ENCODE peak calls at places on chromosome 15, in ten cellular contexts. One of them, this sample, is unnamed.

GRCh38 chr15:100919481-100920405 is 586 bp downstream of the LRRK1 start:
- DNase-seq in NCI-H2029 treated with DMSO at 0.1 percent for 48 hours: no peak
- DNase-seq in NCI-H1694 treated with DMSO at 0.1 percent for 48 hours: no peak
- DNase-seq in activated T-helper 9 cell treated with anti-CD3 and anti-CD28 coated beads, Interleukin-2, amount 50 U/mL, for 16 hours: no peak
- DNase-seq in M059J: no peak
- DNase-seq in endothelial cell: peak
- DNase-seq in CD8-positive, alpha-beta T cell: no peak
- DNase-seq in iPS-NIHi11: peak
- DNase-seq in Caco-2: peak
- DNase-seq in foreskin fibroblast: peak
- DNase-seq in this sample: no peak

GRCh38 chr15:28133281-28133680 is 34.2 kb upstream of the OCA2 start:
- DNase-seq in endothelial cell: no peak
- DNase-seq in Caco-2: no peak
- DNase-seq in NCI-H2029 treated with DMSO at 0.1 percent for 48 hours: no peak
- DNase-seq in NCI-H1694 treated with DMSO at 0.1 percent for 48 hours: no peak
- DNase-seq in activated T-helper 9 cell treated with anti-CD3 and anti-CD28 coated beads, Interleukin-2, amount 50 U/mL, for 16 hours: no peak
- DNase-seq in foreskin fibroblast: no peak
- DNase-seq in CD8-positive, alpha-beta T cell: no peak
- DNase-seq in iPS-NIHi11: no peak
- DNase-seq in M059J: no peak
- DNase-seq in this sample: no peak

GRCh38 chr15:43883571-43883970 is 56.8 kb downstream of the WDR76 start:
- DNase-seq in endothelial cell: no peak
- DNase-seq in foreskin fibroblast: no peak
- DNase-seq in activated T-helper 9 cell treated with anti-CD3 and anti-CD28 coated beads, Interleukin-2, amount 50 U/mL, for 16 hours: no peak
- DNase-seq in Caco-2: no peak
- DNase-seq in iPS-NIHi11: no peak
- DNase-seq in NCI-H2029 treated with DMSO at 0.1 percent for 48 hours: no peak
- DNase-seq in M059J: no peak
- DNase-seq in CD8-positive, alpha-beta T cell: no peak
- DNase-seq in NCI-H1694 treated with DMSO at 0.1 percent for 48 hours: no peak
- DNase-seq in this sample: no peak

GRCh38 chr15:31561156-31561555 is 234.5 kb downstream of the KLF13 start:
- DNase-seq in NCI-H1694 treated with DMSO at 0.1 percent for 48 hours: no peak
- DNase-seq in NCI-H2029 treated with DMSO at 0.1 percent for 48 hours: no peak
- DNase-seq in activated T-helper 9 cell treated with anti-CD3 and anti-CD28 coated beads, Interleukin-2, amount 50 U/mL, for 16 hours: no peak
- DNase-seq in endothelial cell: no peak
- DNase-seq in foreskin fibroblast: no peak
- DNase-seq in M059J: no peak
- DNase-seq in CD8-positive, alpha-beta T cell: no peak
- DNase-seq in iPS-NIHi11: no peak
- DNase-seq in Caco-2: no peak
- DNase-seq in this sample: no peak

GRCh38 chr15:92616621-92617179 is 38.9 kb downstream of the FAM174B start:
- DNase-seq in NCI-H1694 treated with DMSO at 0.1 percent for 48 hours: no peak
- DNase-seq in CD8-positive, alpha-beta T cell: no peak
- DNase-seq in NCI-H2029 treated with DMSO at 0.1 percent for 48 hours: no peak
- DNase-seq in foreskin fibroblast: no peak
- DNase-seq in activated T-helper 9 cell treated with anti-CD3 and anti-CD28 coated beads, Interleukin-2, amount 50 U/mL, for 16 hours: no peak
- DNase-seq in M059J: no peak
- DNase-seq in Caco-2: no peak
- DNase-seq in endothelial cell: no peak
- DNase-seq in iPS-NIHi11: no peak
- DNase-seq in this sample: no peak

GRCh38 chr15:57559875-57560274 is 31.8 kb upstream of the MYZAP start:
- DNase-seq in foreskin fibroblast: no peak
- DNase-seq in NCI-H2029 treated with DMSO at 0.1 percent for 48 hours: no peak
- DNase-seq in M059J: peak
- DNase-seq in CD8-positive, alpha-beta T cell: peak
- DNase-seq in activated T-helper 9 cell treated with anti-CD3 and anti-CD28 coated beads, Interleukin-2, amount 50 U/mL, for 16 hours: peak
- DNase-seq in Caco-2: peak
- DNase-seq in endothelial cell: peak
- DNase-seq in iPS-NIHi11: peak
- DNase-seq in NCI-H1694 treated with DMSO at 0.1 percent for 48 hours: peak
- DNase-seq in this sample: no peak

GRCh38 chr15:58445861-58446260 is 14.1 kb downstream of the LIPC start:
- DNase-seq in M059J: no peak
- DNase-seq in NCI-H1694 treated with DMSO at 0.1 percent for 48 hours: no peak
- DNase-seq in Caco-2: no peak
- DNase-seq in iPS-NIHi11: no peak
- DNase-seq in CD8-positive, alpha-beta T cell: no peak
- DNase-seq in activated T-helper 9 cell treated with anti-CD3 and anti-CD28 coated beads, Interleukin-2, amount 50 U/mL, for 16 hours: no peak
- DNase-seq in endothelial cell: no peak
- DNase-seq in NCI-H2029 treated with DMSO at 0.1 percent for 48 hours: no peak
- DNase-seq in foreskin fibroblast: no peak
- DNase-seq in this sample: no peak

GRCh38 chr15:98155356-98155755 is 194.9 kb downstream of the ARRDC4 start:
- DNase-seq in foreskin fibroblast: peak
- DNase-seq in CD8-positive, alpha-beta T cell: no peak
- DNase-seq in M059J: peak
- DNase-seq in NCI-H2029 treated with DMSO at 0.1 percent for 48 hours: no peak
- DNase-seq in iPS-NIHi11: no peak
- DNase-seq in NCI-H1694 treated with DMSO at 0.1 percent for 48 hours: no peak
- DNase-seq in activated T-helper 9 cell treated with anti-CD3 and anti-CD28 coated beads, Interleukin-2, amount 50 U/mL, for 16 hours: no peak
- DNase-seq in endothelial cell: no peak
- DNase-seq in Caco-2: no peak
- DNase-seq in this sample: no peak

GRCh38 chr15:96416934-96417759 is 86.6 kb downstream of the NR2F2 start:
- DNase-seq in activated T-helper 9 cell treated with anti-CD3 and anti-CD28 coated beads, Interleukin-2, amount 50 U/mL, for 16 hours: no peak
- DNase-seq in NCI-H2029 treated with DMSO at 0.1 percent for 48 hours: no peak
- DNase-seq in CD8-positive, alpha-beta T cell: no peak
- DNase-seq in foreskin fibroblast: no peak
- DNase-seq in iPS-NIHi11: peak
- DNase-seq in M059J: peak
- DNase-seq in NCI-H1694 treated with DMSO at 0.1 percent for 48 hours: no peak
- DNase-seq in Caco-2: peak
- DNase-seq in endothelial cell: peak
- DNase-seq in this sample: no peak

GRCh38 chr15:88655103-88655553 is 16.3 kb downstream of the ISG20 start:
- DNase-seq in iPS-NIHi11: no peak
- DNase-seq in activated T-helper 9 cell treated with anti-CD3 and anti-CD28 coated beads, Interleukin-2, amount 50 U/mL, for 16 hours: no peak
- DNase-seq in Caco-2: no peak
- DNase-seq in endothelial cell: no peak
- DNase-seq in M059J: no peak
- DNase-seq in NCI-H2029 treated with DMSO at 0.1 percent for 48 hours: no peak
- DNase-seq in foreskin fibroblast: no peak
- DNase-seq in CD8-positive, alpha-beta T cell: no peak
- DNase-seq in NCI-H1694 treated with DMSO at 0.1 percent for 48 hours: no peak
- DNase-seq in this sample: no peak

GRCh38 chr15:67409175-67409574 is 111.8 kb upstream of the C15orf61 start:
- DNase-seq in activated T-helper 9 cell treated with anti-CD3 and anti-CD28 coated beads, Interleukin-2, amount 50 U/mL, for 16 hours: no peak
- DNase-seq in NCI-H2029 treated with DMSO at 0.1 percent for 48 hours: no peak
- DNase-seq in iPS-NIHi11: no peak
- DNase-seq in Caco-2: no peak
- DNase-seq in foreskin fibroblast: no peak
- DNase-seq in CD8-positive, alpha-beta T cell: no peak
- DNase-seq in endothelial cell: no peak
- DNase-seq in M059J: no peak
- DNase-seq in NCI-H1694 treated with DMSO at 0.1 percent for 48 hours: no peak
- DNase-seq in this sample: no peak

GRCh38 chr15:67805008-67805681 is 20.2 kb upstream of the SKOR1 start:
- DNase-seq in NCI-H1694 treated with DMSO at 0.1 percent for 48 hours: no peak
- DNase-seq in NCI-H2029 treated with DMSO at 0.1 percent for 48 hours: no peak
- DNase-seq in foreskin fibroblast: no peak
- DNase-seq in Caco-2: no peak
- DNase-seq in M059J: no peak
- DNase-seq in endothelial cell: no peak
- DNase-seq in activated T-helper 9 cell treated with anti-CD3 and anti-CD28 coated beads, Interleukin-2, amount 50 U/mL, for 16 hours: no peak
- DNase-seq in CD8-positive, alpha-beta T cell: no peak
- DNase-seq in iPS-NIHi11: peak
- DNase-seq in this sample: no peak

GRCh38 chr15:59879506-59879905 is 124.6 kb upstream of the FOXB1 start:
- DNase-seq in activated T-helper 9 cell treated with anti-CD3 and anti-CD28 coated beads, Interleukin-2, amount 50 U/mL, for 16 hours: no peak
- DNase-seq in iPS-NIHi11: no peak
- DNase-seq in NCI-H1694 treated with DMSO at 0.1 percent for 48 hours: no peak
- DNase-seq in foreskin fibroblast: peak
- DNase-seq in endothelial cell: no peak
- DNase-seq in CD8-positive, alpha-beta T cell: no peak
- DNase-seq in Caco-2: no peak
- DNase-seq in M059J: peak
- DNase-seq in NCI-H2029 treated with DMSO at 0.1 percent for 48 hours: no peak
- DNase-seq in this sample: no peak

GRCh38 chr15:90912770-90913075 is 9.6 kb downstream of the MAN2A2 start:
- DNase-seq in CD8-positive, alpha-beta T cell: no peak
- DNase-seq in M059J: no peak
- DNase-seq in NCI-H2029 treated with DMSO at 0.1 percent for 48 hours: no peak
- DNase-seq in Caco-2: no peak
- DNase-seq in activated T-helper 9 cell treated with anti-CD3 and anti-CD28 coated beads, Interleukin-2, amount 50 U/mL, for 16 hours: no peak
- DNase-seq in foreskin fibroblast: no peak
- DNase-seq in iPS-NIHi11: no peak
- DNase-seq in endothelial cell: no peak
- DNase-seq in NCI-H1694 treated with DMSO at 0.1 percent for 48 hours: no peak
- DNase-seq in this sample: no peak

GRCh38 chr15:99708563-99708962 is 24.7 kb downstream of the LYSMD4 start:
- DNase-seq in CD8-positive, alpha-beta T cell: no peak
- DNase-seq in activated T-helper 9 cell treated with anti-CD3 and anti-CD28 coated beads, Interleukin-2, amount 50 U/mL, for 16 hours: no peak
- DNase-seq in NCI-H2029 treated with DMSO at 0.1 percent for 48 hours: no peak
- DNase-seq in iPS-NIHi11: no peak
- DNase-seq in Caco-2: no peak
- DNase-seq in M059J: peak
- DNase-seq in endothelial cell: no peak
- DNase-seq in NCI-H1694 treated with DMSO at 0.1 percent for 48 hours: no peak
- DNase-seq in foreskin fibroblast: peak
- DNase-seq in this sample: no peak

GRCh38 chr15:56052389-56053045 is 59.1 kb upstream of the NEDD4 start:
- DNase-seq in M059J: peak
- DNase-seq in Caco-2: peak
- DNase-seq in NCI-H2029 treated with DMSO at 0.1 percent for 48 hours: peak
- DNase-seq in CD8-positive, alpha-beta T cell: no peak
- DNase-seq in NCI-H1694 treated with DMSO at 0.1 percent for 48 hours: peak
- DNase-seq in iPS-NIHi11: peak
- DNase-seq in activated T-helper 9 cell treated with anti-CD3 and anti-CD28 coated beads, Interleukin-2, amount 50 U/mL, for 16 hours: no peak
- DNase-seq in endothelial cell: no peak
- DNase-seq in foreskin fibroblast: peak
- DNase-seq in this sample: no peak

GRCh38 chr15:70528816-70529215 is 234.5 kb downstream of the UACA start:
- DNase-seq in M059J: no peak
- DNase-seq in endothelial cell: no peak
- DNase-seq in NCI-H2029 treated with DMSO at 0.1 percent for 48 hours: no peak
- DNase-seq in iPS-NIHi11: no peak
- DNase-seq in Caco-2: no peak
- DNase-seq in NCI-H1694 treated with DMSO at 0.1 percent for 48 hours: no peak
- DNase-seq in activated T-helper 9 cell treated with anti-CD3 and anti-CD28 coated beads, Interleukin-2, amount 50 U/mL, for 16 hours: no peak
- DNase-seq in foreskin fibroblast: no peak
- DNase-seq in CD8-positive, alpha-beta T cell: no peak
- DNase-seq in this sample: no peak

GRCh38 chr15:46242935-46243334 is 608.1 kb downstream of the SQOR start:
- DNase-seq in Caco-2: no peak
- DNase-seq in M059J: no peak
- DNase-seq in activated T-helper 9 cell treated with anti-CD3 and anti-CD28 coated beads, Interleukin-2, amount 50 U/mL, for 16 hours: no peak
- DNase-seq in CD8-positive, alpha-beta T cell: no peak
- DNase-seq in iPS-NIHi11: no peak
- DNase-seq in endothelial cell: no peak
- DNase-seq in foreskin fibroblast: no peak
- DNase-seq in NCI-H1694 treated with DMSO at 0.1 percent for 48 hours: no peak
- DNase-seq in NCI-H2029 treated with DMSO at 0.1 percent for 48 hours: no peak
- DNase-seq in this sample: no peak

GRCh38 chr15:100686725-100687488 is 84.5 kb downstream of the ASB7 start:
- DNase-seq in iPS-NIHi11: no peak
- DNase-seq in M059J: peak
- DNase-seq in Caco-2: no peak
- DNase-seq in activated T-helper 9 cell treated with anti-CD3 and anti-CD28 coated beads, Interleukin-2, amount 50 U/mL, for 16 hours: no peak
- DNase-seq in endothelial cell: no peak
- DNase-seq in NCI-H1694 treated with DMSO at 0.1 percent for 48 hours: no peak
- DNase-seq in NCI-H2029 treated with DMSO at 0.1 percent for 48 hours: no peak
- DNase-seq in CD8-positive, alpha-beta T cell: no peak
- DNase-seq in foreskin fibroblast: no peak
- DNase-seq in this sample: no peak